ENCODE peak calls at places on chromosomes 1 and 21, in five cellular contexts. H is psoas muscle, J is AG09309, G is AG04449, K is left lung. L is an unnamed sample.

GRCh38 chr1:16120411-16120810 is 35.5 kb downstream of the EPHA2 start:
- DNase-seq in H (no peak), K (peak), J (no peak), G (no peak), L (no peak)

GRCh38 chr21:36347962-36348328 is 27.9 kb downstream of the MORC3 start:
- DNase-seq in H (no peak), K (no peak), J (no peak), G (no peak), L (no peak)

GRCh38 chr1:43465694-43466152 is 12.0 kb upstream of the HYI start:
- DNase-seq in J (no peak), K (no peak), G (no peak), H (no peak), L (no peak)

GRCh38 chr1:18348354-18348753 is 132.4 kb upstream of the KLHDC7A start:
- DNase-seq in G (no peak), K (no peak), J (no peak), H (no peak), L (no peak)

GRCh38 chr1:152112101-152112884 is 3.0 kb downstream of the TCHH start:
- DNase-seq in J (peak), K (peak), G (no peak), H (no peak), L (no peak)

GRCh38 chr1:36400825-36401601 is 3.3 kb upstream of the LSM10 start:
- DNase-seq in J (peak), G (no peak), H (peak), K (peak), L (no peak)

GRCh38 chr1:15836772-15837669 is 10.5 kb upstream of the SPEN start:
- DNase-seq in K (peak), J (no peak), H (peak), G (no peak), L (no peak)

GRCh38 chr1:234746798-234747196 is 136.8 kb upstream of the IRF2BP2 start:
- DNase-seq in J (no peak), G (no peak), K (no peak), H (no peak), L (no peak)

GRCh38 chr1:158983235-158983634 is 26.5 kb upstream of the IFI16 start:
- DNase-seq in H (no peak), K (no peak), G (no peak), J (no peak), L (no peak)

GRCh38 chr1:22123901-22124404 is 18.9 kb downstream of the WNT4 start:
- DNase-seq in K (peak), G (no peak), J (no peak), H (no peak), L (no peak)

GRCh38 chr1:224182057-224182865 is 779 bp upstream of the DEGS1 start:
- DNase-seq in H (no peak), J (no peak), K (no peak), G (no peak), L (no peak)

GRCh38 chr1:20137055-20137454 is 2.1 kb upstream of the PLA2G2F start:
- DNase-seq in J (no peak), K (no peak), G (no peak), H (no peak), L (no peak)

GRCh38 chr1:2574350-2574749 is 12.2 kb upstream of the PRXL2B start:
- DNase-seq in H (no peak), G (no peak), K (no peak), J (no peak), L (no peak)

GRCh38 chr21:16250282-16250681 is 520.5 kb downstream of the USP25 start:
- DNase-seq in K (no peak), H (no peak), J (no peak), G (no peak), L (no peak)

GRCh38 chr1:191371626-191372025 is 786.6 kb upstream of the RGS18 start:
- DNase-seq in J (no peak), H (no peak), G (no peak), K (peak), L (no peak)

GRCh38 chr1:121587777-121588176 is 403.0 kb downstream of the SRGAP2C start:
- DNase-seq in J (no peak), H (no peak), K (no peak), G (no peak), L (no peak)

GRCh38 chr1:51976831-51977602 is 13.5 kb downstream of the RAB3B start:
- DNase-seq in J (no peak), H (no peak), G (no peak), K (no peak), L (no peak)

GRCh38 chr21:16195476-16195875 is 465.7 kb downstream of the USP25 start:
- DNase-seq in K (no peak), H (no peak), J (no peak), G (no peak), L (no peak)

GRCh38 chr1:228510101-228510850 is 23.1 kb downstream of the RNF187 start:
- DNase-seq in K (no peak), J (no peak), H (no peak), G (no peak), L (no peak)

GRCh38 chr1:26200413-26200812 is 10.0 kb downstream of the CATSPER4 start:
- DNase-seq in K (no peak), J (no peak), G (no peak), H (no peak), L (no peak)

GRCh38 chr1:88327391-88328267 is 356.4 kb upstream of the PKN2 start:
- DNase-seq in J (peak), H (no peak), K (no peak), G (peak), L (peak)

GRCh38 chr21:31041295-31042079 is 3.2 kb upstream of the KRTAP19-8 start:
- DNase-seq in K (no peak), G (no peak), J (no peak), H (no peak), L (no peak)

GRCh38 chr1:185104083-185104482 is 52.7 kb downstream of the TRMT1L start:
- DNase-seq in J (no peak), H (no peak), K (no peak), G (no peak), L (no peak)

GRCh38 chr1:170010443-170010842 is 64.1 kb downstream of the KIFAP3 start:
- DNase-seq in H (no peak), G (no peak), K (no peak), J (peak), L (no peak)

GRCh38 chr1:155219592-155220031 is 11.1 kb downstream of the MTX1 start:
- DNase-seq in G (no peak), J (no peak), H (no peak), K (no peak), L (no peak)

GRCh38 chr1:220631238-220631842 is 58.8 kb upstream of the C1orf115 start:
- DNase-seq in H (no peak), G (no peak), J (no peak), K (no peak), L (no peak)

GRCh38 chr1:245969274-245969673 is 537.8 kb downstream of the SMYD3 start:
- DNase-seq in G (peak), K (no peak), H (no peak), J (peak), L (peak)

GRCh38 chr1:70048336-70048735 is 157.0 kb downstream of the LRRC40 start:
- DNase-seq in J (no peak), K (no peak), G (no peak), H (no peak), L (no peak)

GRCh38 chr1:32350785-32351076 is 11.6 kb downstream of the FAM229A start:
- DNase-seq in K (no peak), J (no peak), H (no peak), G (no peak), L (no peak)
- H3K4me3 ChIP-seq in K (peak), J (no peak), H (peak), G (peak), L (no peak)

GRCh38 chr1:237120683-237121082 is 78.7 kb downstream of the RYR2 start:
- DNase-seq in J (no peak), K (no peak), G (no peak), H (no peak), L (no peak)
- H3K4me3 ChIP-seq in J (no peak), K (no peak), G (no peak), H (no peak), L (no peak)

DNA sequence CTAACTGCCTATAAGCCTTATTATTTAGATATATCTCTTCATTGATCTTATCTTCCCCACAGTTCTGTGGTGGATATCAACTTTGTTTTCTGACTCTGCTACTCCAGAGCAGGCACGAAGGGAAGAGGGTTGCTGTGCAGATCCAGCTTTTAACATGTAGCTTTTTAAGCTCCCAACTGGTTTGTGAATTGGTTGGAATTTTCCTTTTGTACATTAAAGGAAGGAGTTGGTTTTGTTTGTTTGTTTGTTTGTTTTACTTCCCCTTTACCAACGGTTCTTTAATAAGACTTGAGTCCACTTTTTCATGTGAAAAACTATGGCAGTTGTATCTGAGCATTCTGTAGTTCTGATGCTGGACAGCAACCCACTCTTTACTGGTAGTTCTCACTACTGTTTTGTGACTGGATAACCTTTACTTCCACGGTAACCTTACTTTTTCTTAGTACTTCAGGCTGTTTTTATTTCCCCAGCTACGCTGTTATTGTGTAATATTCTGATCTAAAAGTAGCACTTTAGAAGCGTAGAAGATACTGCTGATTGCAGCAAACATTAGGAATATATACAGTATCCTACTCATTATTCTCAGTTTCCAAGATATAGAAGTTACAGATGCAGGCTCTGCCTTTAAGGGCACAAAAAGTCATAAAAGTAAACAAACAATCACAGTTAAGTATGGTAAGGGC is 1.6 kb downstream of the GNPAT start:
- DNase-seq in K (no peak), J (no peak), G (no peak), H (no peak), L (no peak)
- H3K4me3 ChIP-seq in K (peak), J (no peak), G (peak), H (peak), L (peak)

DNA sequence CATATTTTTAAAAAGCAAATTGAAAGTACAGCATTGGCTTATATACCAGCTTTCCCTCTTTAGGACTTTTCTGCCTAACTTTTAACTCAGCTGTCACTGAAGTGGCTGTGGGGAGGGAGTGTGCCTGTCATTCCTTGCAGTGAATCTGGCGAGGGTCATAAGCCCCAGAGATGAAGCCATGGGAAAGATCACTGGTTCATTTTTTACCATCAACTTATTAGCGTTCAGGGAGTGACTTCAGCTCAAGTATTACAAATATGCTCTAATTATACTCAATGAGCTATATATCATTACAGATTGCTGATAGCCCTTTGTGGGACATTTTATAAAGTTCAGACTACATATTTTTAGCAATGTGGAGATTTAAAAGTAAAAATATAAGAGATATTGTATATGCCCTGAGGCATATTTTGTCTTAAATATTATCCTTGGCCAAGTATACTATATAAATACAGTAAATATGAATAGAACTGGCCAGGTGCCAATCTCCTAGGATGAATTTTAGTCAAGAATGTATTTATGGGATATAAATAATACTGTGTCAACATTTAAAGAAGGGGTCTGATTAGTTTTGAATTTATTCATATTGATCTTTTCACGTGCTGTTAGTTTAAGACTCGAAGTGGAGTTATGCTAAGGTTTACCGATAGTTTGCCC is 4.4 kb downstream of the TGFB2 start:
- DNase-seq in J (no peak), H (no peak), K (no peak), G (no peak), L (no peak)
- H3K4me3 ChIP-seq in J (no peak), H (peak), K (peak), G (peak), L (no peak)

DNA sequence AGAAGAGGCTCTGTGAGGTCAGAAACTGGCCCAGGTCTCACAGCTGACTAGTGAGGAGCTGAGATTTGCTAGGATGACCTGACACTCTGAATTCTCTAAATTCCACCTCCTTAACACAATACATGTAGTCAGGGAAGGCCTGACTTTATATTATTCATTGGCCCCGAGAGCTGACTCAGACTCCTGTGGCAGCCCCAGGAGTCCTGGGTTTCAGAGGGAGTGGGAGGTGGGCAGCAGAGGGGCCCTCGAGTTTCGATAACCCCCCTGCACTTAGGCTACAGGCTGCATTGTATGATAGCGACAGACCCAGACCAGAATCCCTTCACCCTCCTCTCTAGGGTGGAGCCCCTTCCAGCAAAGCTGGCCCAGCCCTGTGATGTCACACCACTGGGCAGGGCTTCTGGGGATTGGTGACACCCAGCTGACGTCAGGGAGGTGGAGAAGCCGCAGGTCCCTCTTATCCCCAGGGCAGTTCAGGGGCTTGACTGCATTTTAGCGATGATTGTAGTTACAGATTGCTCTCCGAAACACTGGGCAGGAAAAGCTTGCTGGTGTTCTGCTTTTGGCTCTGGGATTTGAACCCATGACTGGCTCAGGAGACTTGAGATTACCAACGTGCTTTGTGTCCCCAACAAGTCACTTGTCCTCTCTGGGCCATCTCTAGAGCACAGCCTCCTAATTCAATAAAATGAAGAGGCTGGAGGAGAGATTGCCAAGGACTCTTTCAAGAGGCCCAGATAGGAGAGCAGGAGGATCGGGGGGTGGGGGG is 17.0 kb upstream of the GPR37L1 start:
- DNase-seq in J (no peak), H (no peak), G (no peak), K (no peak), L (no peak)
- H3K4me3 ChIP-seq in J (no peak), H (no peak), G (no peak), K (no peak), L (no peak)

GRCh38 chr21:17798796-17799195 is 20.4 kb downstream of the C21orf91 start:
- DNase-seq in G (no peak), J (no peak), K (no peak), H (no peak), L (no peak)
- H3K4me3 ChIP-seq in G (no peak), J (no peak), K (no peak), H (no peak), L (no peak)

GRCh38 chr1:193418745-193419058 is 232.3 kb upstream of the B3GALT2 start:
- DNase-seq in K (no peak), G (no peak), H (no peak), J (no peak), L (no peak)
- H3K4me3 ChIP-seq in K (peak), G (peak), H (peak), J (no peak), L (no peak)

GRCh38 chr1:45002650-45003645 is 8.2 kb downstream of the HECTD3 start:
- DNase-seq in H (no peak), K (no peak), J (no peak), G (no peak), L (no peak)

GRCh38 chr1:45003741-45004140 is 7.4 kb downstream of the HECTD3 start:
- DNase-seq in G (no peak), J (no peak), H (no peak), K (no peak), L (no peak)

GRCh38 chr1:45001011-45001481 is 10.1 kb downstream of the HECTD3 start:
- DNase-seq in G (no peak), H (no peak), J (no peak), K (no peak), L (no peak)

GRCh38 chr1:44995467-44996238 is 9.3 kb upstream of the EIF2B3 start:
- DNase-seq in G (no peak), J (no peak), K (no peak), H (no peak), L (no peak)

DNA sequence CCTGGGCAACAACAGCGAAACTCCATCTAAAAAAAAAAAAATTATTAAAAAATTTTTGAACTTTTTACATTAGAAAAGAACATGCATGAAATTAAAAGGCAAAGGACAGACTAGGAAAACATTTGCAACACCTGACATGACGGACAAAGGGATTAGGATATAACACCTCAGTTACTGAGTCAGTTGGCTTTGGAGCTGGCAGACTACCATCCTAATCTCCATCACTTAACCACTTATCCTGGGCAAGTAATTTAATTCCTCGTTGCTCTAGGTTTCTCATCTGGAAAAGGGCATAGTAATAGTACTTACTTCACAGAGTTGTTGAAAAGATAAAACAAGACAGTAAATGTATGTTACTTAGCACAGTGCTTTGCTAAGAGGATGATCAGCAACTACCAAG is 11.9 kb downstream of the HECTD3 start:
- DNase-seq in H (no peak), K (no peak), J (no peak), G (no peak), L (no peak)
- H3K4me3 ChIP-seq in H (no peak), K (no peak), J (no peak), G (no peak), L (no peak)

DNA sequence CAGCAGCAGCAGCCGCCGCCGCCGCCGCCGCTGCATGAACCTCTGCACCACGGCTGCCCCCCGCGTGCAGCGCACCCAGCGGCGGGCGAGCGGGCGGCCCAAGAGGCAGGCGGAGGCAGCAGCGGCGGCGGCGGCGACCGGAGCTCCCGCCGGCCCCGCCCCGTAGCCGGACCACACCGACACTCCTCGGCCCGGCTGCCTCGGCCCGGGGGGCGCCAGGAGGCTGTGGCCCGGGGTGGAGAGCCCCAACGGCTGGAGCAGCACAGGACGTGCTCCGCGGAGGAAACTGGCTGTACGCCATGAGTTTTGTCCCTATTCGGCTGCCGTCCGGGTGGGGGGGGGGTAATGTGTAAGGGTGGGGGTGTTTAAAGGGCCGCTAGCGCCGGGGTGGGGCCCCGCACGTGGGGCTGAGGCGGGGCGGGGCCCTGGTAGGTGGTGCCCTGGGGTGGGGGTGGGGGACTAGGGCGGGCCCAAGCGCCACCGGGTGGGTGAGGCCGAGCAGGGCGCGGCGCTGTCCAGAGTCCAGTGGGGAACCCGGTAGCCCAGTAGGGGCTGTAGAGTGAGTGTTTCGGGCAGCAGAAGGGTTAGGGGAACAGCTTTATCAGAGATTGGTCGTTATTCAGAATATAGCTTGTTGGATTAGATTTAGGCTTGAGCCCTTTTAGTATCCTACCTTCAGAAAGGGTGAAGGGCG is at the start of gene FAM78B:
- DNase-seq in H (peak), G (no peak), K (peak), J (no peak), L (peak)
- H3K4me3 ChIP-seq in H (peak), G (peak), K (peak), J (peak), L (peak)